ENCODE peak calls at places on chromosome 14, in nine cellular contexts. One of them, this sample, is unnamed.

GRCh38 chr14:64388533-64389243 is 535 bp downstream of the MTHFD1 start:
- DNase-seq in SW480: peak
- DNase-seq in coronary artery: no peak
- DNase-seq in A549: no peak
- DNase-seq in HL-60: no peak
- DNase-seq in GM19239: no peak
- DNase-seq in GDM1: no peak
- DNase-seq in CD8-positive, alpha-beta memory T cell: no peak
- DNase-seq in HT1080: peak
- DNase-seq in this sample: no peak

GRCh38 chr14:95832012-95832411 is 44.6 kb upstream of the TUNAR start:
- DNase-seq in SW480: no peak
- DNase-seq in coronary artery: no peak
- DNase-seq in A549: no peak
- DNase-seq in HL-60: no peak
- DNase-seq in GM19239: no peak
- DNase-seq in GDM1: no peak
- DNase-seq in CD8-positive, alpha-beta memory T cell: no peak
- DNase-seq in HT1080: no peak
- DNase-seq in this sample: no peak

GRCh38 chr14:67694791-67695393 is 672 bp downstream of the RDH11 start:
- DNase-seq in SW480: peak
- DNase-seq in coronary artery: no peak
- DNase-seq in A549: peak
- DNase-seq in HL-60: no peak
- DNase-seq in GM19239: peak
- DNase-seq in GDM1: peak
- DNase-seq in CD8-positive, alpha-beta memory T cell: peak
- DNase-seq in HT1080: peak
- DNase-seq in this sample: peak

GRCh38 chr14:48563465-48563864 is 888.1 kb upstream of the MDGA2 start:
- DNase-seq in SW480: peak
- DNase-seq in coronary artery: no peak
- DNase-seq in A549: no peak
- DNase-seq in HL-60: no peak
- DNase-seq in GM19239: no peak
- DNase-seq in GDM1: no peak
- DNase-seq in CD8-positive, alpha-beta memory T cell: no peak
- DNase-seq in HT1080: peak
- DNase-seq in this sample: no peak

GRCh38 chr14:75978249-75978731 is 3.5 kb downstream of the TGFB3 start:
- DNase-seq in SW480: no peak
- DNase-seq in coronary artery: no peak
- DNase-seq in A549: no peak
- DNase-seq in HL-60: no peak
- DNase-seq in GM19239: no peak
- DNase-seq in GDM1: no peak
- DNase-seq in CD8-positive, alpha-beta memory T cell: no peak
- DNase-seq in HT1080: no peak
- DNase-seq in this sample: no peak

GRCh38 chr14:92568621-92569479 is 55.3 kb downstream of the RIN3 start:
- DNase-seq in SW480: no peak
- DNase-seq in coronary artery: no peak
- DNase-seq in A549: no peak
- DNase-seq in HL-60: no peak
- DNase-seq in GM19239: peak
- DNase-seq in GDM1: no peak
- DNase-seq in CD8-positive, alpha-beta memory T cell: peak
- DNase-seq in HT1080: no peak
- DNase-seq in this sample: no peak

GRCh38 chr14:49999216-49999761 is 106.4 kb downstream of the ARF6 start:
- DNase-seq in SW480: peak
- DNase-seq in coronary artery: peak
- DNase-seq in A549: peak
- DNase-seq in HL-60: no peak
- DNase-seq in GM19239: no peak
- DNase-seq in GDM1: peak
- DNase-seq in CD8-positive, alpha-beta memory T cell: peak
- DNase-seq in HT1080: peak
- DNase-seq in this sample: peak

GRCh38 chr14:95533391-95533821 is 1.4 kb upstream of the GLRX5 start:
- DNase-seq in SW480: peak
- DNase-seq in coronary artery: peak
- DNase-seq in A549: no peak
- DNase-seq in HL-60: no peak
- DNase-seq in GM19239: no peak
- DNase-seq in GDM1: no peak
- DNase-seq in CD8-positive, alpha-beta memory T cell: no peak
- DNase-seq in HT1080: peak
- DNase-seq in this sample: no peak

GRCh38 chr14:61653507-61653906 is 41.8 kb upstream of the HIF1A start:
- DNase-seq in SW480: no peak
- DNase-seq in coronary artery: no peak
- DNase-seq in A549: no peak
- DNase-seq in HL-60: no peak
- DNase-seq in GM19239: no peak
- DNase-seq in GDM1: no peak
- DNase-seq in CD8-positive, alpha-beta memory T cell: no peak
- DNase-seq in HT1080: peak
- DNase-seq in this sample: no peak

GRCh38 chr14:61153436-61153835 is 127.7 kb downstream of the TMEM30B start:
- DNase-seq in SW480: no peak
- DNase-seq in coronary artery: no peak
- DNase-seq in A549: no peak
- DNase-seq in HL-60: no peak
- DNase-seq in GM19239: no peak
- DNase-seq in GDM1: no peak
- DNase-seq in CD8-positive, alpha-beta memory T cell: no peak
- DNase-seq in HT1080: peak
- DNase-seq in this sample: no peak

GRCh38 chr14:63438065-63438757 is 105.0 kb downstream of the PPP2R5E start:
- DNase-seq in SW480: no peak
- DNase-seq in coronary artery: peak
- DNase-seq in A549: peak
- DNase-seq in HL-60: no peak
- DNase-seq in GM19239: peak
- DNase-seq in GDM1: peak
- DNase-seq in CD8-positive, alpha-beta memory T cell: no peak
- DNase-seq in HT1080: peak
- DNase-seq in this sample: peak

GRCh38 chr14:105891221-105891602 is 364.8 kb downstream of the TMEM121 start:
- DNase-seq in SW480: no peak
- DNase-seq in coronary artery: peak
- DNase-seq in A549: no peak
- DNase-seq in HL-60: no peak
- DNase-seq in GM19239: no peak
- DNase-seq in GDM1: no peak
- DNase-seq in CD8-positive, alpha-beta memory T cell: peak
- DNase-seq in HT1080: no peak
- DNase-seq in this sample: no peak

GRCh38 chr14:60217713-60218112 is 31.3 kb upstream of the PPM1A start:
- DNase-seq in SW480: no peak
- DNase-seq in coronary artery: no peak
- DNase-seq in A549: no peak
- DNase-seq in HL-60: no peak
- DNase-seq in GM19239: no peak
- DNase-seq in GDM1: no peak
- DNase-seq in CD8-positive, alpha-beta memory T cell: no peak
- DNase-seq in HT1080: no peak
- DNase-seq in this sample: no peak

GRCh38 chr14:65229431-65230286 is 127.3 kb upstream of the MAX start:
- DNase-seq in SW480: peak
- DNase-seq in coronary artery: no peak
- DNase-seq in A549: no peak
- DNase-seq in HL-60: no peak
- DNase-seq in GM19239: peak
- DNase-seq in GDM1: no peak
- DNase-seq in CD8-positive, alpha-beta memory T cell: no peak
- DNase-seq in HT1080: no peak
- DNase-seq in this sample: peak

GRCh38 chr14:64442300-64442988 is 22.9 kb upstream of the AKAP5 start:
- DNase-seq in SW480: no peak
- DNase-seq in coronary artery: no peak
- DNase-seq in A549: no peak
- DNase-seq in HL-60: no peak
- DNase-seq in GM19239: no peak
- DNase-seq in GDM1: no peak
- DNase-seq in CD8-positive, alpha-beta memory T cell: no peak
- DNase-seq in HT1080: no peak
- DNase-seq in this sample: no peak

GRCh38 chr14:91143862-91144261 is 30.0 kb downstream of the DGLUCY start:
- DNase-seq in SW480: no peak
- DNase-seq in coronary artery: peak
- DNase-seq in A549: no peak
- DNase-seq in HL-60: no peak
- DNase-seq in GM19239: no peak
- DNase-seq in GDM1: no peak
- DNase-seq in CD8-positive, alpha-beta memory T cell: no peak
- DNase-seq in HT1080: no peak
- DNase-seq in this sample: peak

GRCh38 chr14:95313246-95313645 is 6.5 kb downstream of the CLMN start:
- DNase-seq in SW480: no peak
- DNase-seq in coronary artery: no peak
- DNase-seq in A549: no peak
- DNase-seq in HL-60: no peak
- DNase-seq in GM19239: no peak
- DNase-seq in GDM1: no peak
- DNase-seq in CD8-positive, alpha-beta memory T cell: no peak
- DNase-seq in HT1080: no peak
- DNase-seq in this sample: no peak

GRCh38 chr14:84003316-84003715 is 1526.6 kb upstream of the FLRT2 start:
- DNase-seq in SW480: no peak
- DNase-seq in coronary artery: no peak
- DNase-seq in A549: no peak
- DNase-seq in HL-60: no peak
- DNase-seq in GM19239: no peak
- DNase-seq in GDM1: no peak
- DNase-seq in CD8-positive, alpha-beta memory T cell: no peak
- DNase-seq in HT1080: peak
- DNase-seq in this sample: no peak

GRCh38 chr14:103581954-103582703 is 19.4 kb downstream of the COA8 start:
- DNase-seq in SW480: no peak
- DNase-seq in coronary artery: no peak
- DNase-seq in A549: no peak
- DNase-seq in HL-60: no peak
- DNase-seq in GM19239: no peak
- DNase-seq in GDM1: no peak
- DNase-seq in CD8-positive, alpha-beta memory T cell: no peak
- DNase-seq in HT1080: no peak
- DNase-seq in this sample: no peak

GRCh38 chr14:58639842-58640484 is 2.2 kb downstream of the DACT1 start:
- DNase-seq in SW480: peak
- DNase-seq in coronary artery: no peak
- DNase-seq in A549: peak
- DNase-seq in HL-60: no peak
- DNase-seq in GM19239: peak
- DNase-seq in GDM1: peak
- DNase-seq in CD8-positive, alpha-beta memory T cell: no peak
- DNase-seq in HT1080: peak
- DNase-seq in this sample: no peak

GRCh38 chr14:82366803-82367202 is 833.1 kb upstream of the SEL1L start:
- DNase-seq in SW480: no peak
- DNase-seq in coronary artery: no peak
- DNase-seq in A549: no peak
- DNase-seq in HL-60: no peak
- DNase-seq in GM19239: no peak
- DNase-seq in GDM1: no peak
- DNase-seq in CD8-positive, alpha-beta memory T cell: no peak
- DNase-seq in HT1080: no peak
- DNase-seq in this sample: no peak

GRCh38 chr14:75430526-75430925 is 2.7 kb downstream of the JDP2 start:
- DNase-seq in SW480: no peak
- DNase-seq in coronary artery: peak
- DNase-seq in A549: no peak
- DNase-seq in HL-60: no peak
- DNase-seq in GM19239: no peak
- DNase-seq in GDM1: no peak
- DNase-seq in CD8-positive, alpha-beta memory T cell: no peak
- DNase-seq in HT1080: no peak
- DNase-seq in this sample: peak

GRCh38 chr14:95683793-95684192 is 2.4 kb upstream of the TCL1B start:
- DNase-seq in SW480: peak
- DNase-seq in coronary artery: no peak
- DNase-seq in A549: peak
- DNase-seq in HL-60: peak
- DNase-seq in GM19239: peak
- DNase-seq in GDM1: no peak
- DNase-seq in CD8-positive, alpha-beta memory T cell: no peak
- DNase-seq in HT1080: peak
- DNase-seq in this sample: no peak

GRCh38 chr14:38363217-38363616 is 107.3 kb upstream of the CLEC14A start:
- DNase-seq in SW480: no peak
- DNase-seq in coronary artery: no peak
- DNase-seq in A549: no peak
- DNase-seq in HL-60: no peak
- DNase-seq in GM19239: no peak
- DNase-seq in GDM1: no peak
- DNase-seq in CD8-positive, alpha-beta memory T cell: no peak
- DNase-seq in HT1080: no peak
- DNase-seq in this sample: no peak

GRCh38 chr14:34251662-34252061 is 210.4 kb downstream of the SPTSSA start:
- DNase-seq in SW480: no peak
- DNase-seq in coronary artery: no peak
- DNase-seq in A549: no peak
- DNase-seq in HL-60: no peak
- DNase-seq in GM19239: no peak
- DNase-seq in GDM1: no peak
- DNase-seq in CD8-positive, alpha-beta memory T cell: no peak
- DNase-seq in HT1080: no peak
- DNase-seq in this sample: no peak

GRCh38 chr14:50897658-50898175 is 25.9 kb downstream of the ABHD12B start:
- DNase-seq in SW480: no peak
- DNase-seq in coronary artery: no peak
- DNase-seq in A549: no peak
- DNase-seq in HL-60: no peak
- DNase-seq in GM19239: no peak
- DNase-seq in GDM1: no peak
- DNase-seq in CD8-positive, alpha-beta memory T cell: no peak
- DNase-seq in HT1080: no peak
- DNase-seq in this sample: no peak

GRCh38 chr14:24353551-24354529 is 14.0 kb upstream of the RIPK3 start:
- DNase-seq in SW480: peak
- DNase-seq in coronary artery: no peak
- DNase-seq in A549: no peak
- DNase-seq in HL-60: peak
- DNase-seq in GM19239: no peak
- DNase-seq in GDM1: no peak
- DNase-seq in CD8-positive, alpha-beta memory T cell: no peak
- DNase-seq in HT1080: no peak
- DNase-seq in this sample: no peak

GRCh38 chr14:57533214-57533613 is 39.6 kb upstream of the CCDC198 start:
- DNase-seq in SW480: peak
- DNase-seq in coronary artery: no peak
- DNase-seq in A549: peak
- DNase-seq in HL-60: no peak
- DNase-seq in GM19239: no peak
- DNase-seq in GDM1: no peak
- DNase-seq in CD8-positive, alpha-beta memory T cell: no peak
- DNase-seq in HT1080: peak
- DNase-seq in this sample: no peak

GRCh38 chr14:24848427-24848826 is 201.5 kb downstream of the STXBP6 start:
- DNase-seq in SW480: no peak
- DNase-seq in coronary artery: no peak
- DNase-seq in A549: no peak
- DNase-seq in HL-60: no peak
- DNase-seq in GM19239: no peak
- DNase-seq in GDM1: no peak
- DNase-seq in CD8-positive, alpha-beta memory T cell: no peak
- DNase-seq in HT1080: peak
- DNase-seq in this sample: no peak

GRCh38 chr14:106883218-106883692 is 1356.9 kb downstream of the TMEM121 start:
- DNase-seq in SW480: no peak
- DNase-seq in coronary artery: no peak
- DNase-seq in A549: no peak
- DNase-seq in HL-60: no peak
- DNase-seq in GM19239: no peak
- DNase-seq in GDM1: no peak
- DNase-seq in CD8-positive, alpha-beta memory T cell: peak
- DNase-seq in HT1080: peak
- DNase-seq in this sample: peak

GRCh38 chr14:83473846-83474245 is 1940.2 kb upstream of the SEL1L start:
- DNase-seq in SW480: no peak
- DNase-seq in coronary artery: no peak
- DNase-seq in A549: no peak
- DNase-seq in HL-60: no peak
- DNase-seq in GM19239: no peak
- DNase-seq in GDM1: no peak
- DNase-seq in CD8-positive, alpha-beta memory T cell: no peak
- DNase-seq in HT1080: no peak
- DNase-seq in this sample: no peak